ENCODE peak calls at places on chromosomes 5 and 9, in four cellular contexts. One of them, this sample, is unnamed.

GRCh38 chr5:77419644-77420582 is 72.2 kb downstream of the WDR41 start:
- DNase-seq in upper lobe of left lung: no peak
- DNase-seq in HFFc6: no peak
- DNase-seq in endothelial cell: no peak
- DNase-seq in this sample: no peak

GRCh38 chr5:69078921-69079537 is 14.8 kb upstream of the SLC30A5 start:
- DNase-seq in upper lobe of left lung: no peak
- DNase-seq in HFFc6: no peak
- DNase-seq in endothelial cell: no peak
- DNase-seq in this sample: no peak

GRCh38 chr9:112754578-112754977 is 4.0 kb downstream of the SNX30 start:
- DNase-seq in upper lobe of left lung: no peak
- DNase-seq in HFFc6: peak
- DNase-seq in endothelial cell: no peak
- DNase-seq in this sample: no peak

GRCh38 chr9:28073278-28073677 is 500.0 kb upstream of the C9orf72 start:
- DNase-seq in upper lobe of left lung: no peak
- DNase-seq in HFFc6: no peak
- DNase-seq in endothelial cell: peak
- DNase-seq in this sample: no peak

GRCh38 chr5:150604894-150605440 is 35.5 kb upstream of the SYNPO start:
- DNase-seq in upper lobe of left lung: no peak
- DNase-seq in HFFc6: no peak
- DNase-seq in endothelial cell: no peak
- DNase-seq in this sample: no peak

GRCh38 chr9:24841993-24842392 is 296.3 kb upstream of the IZUMO3 start:
- DNase-seq in upper lobe of left lung: no peak
- DNase-seq in HFFc6: no peak
- DNase-seq in endothelial cell: no peak
- DNase-seq in this sample: no peak

GRCh38 chr5:41695920-41696582 is 174.2 kb downstream of the OXCT1 start:
- DNase-seq in upper lobe of left lung: no peak
- DNase-seq in HFFc6: no peak
- DNase-seq in endothelial cell: no peak
- DNase-seq in this sample: no peak

GRCh38 chr9:127667127-127667844 is 39.5 kb upstream of the CFAP157 start:
- DNase-seq in upper lobe of left lung: no peak
- DNase-seq in HFFc6: no peak
- DNase-seq in endothelial cell: no peak
- DNase-seq in this sample: no peak

GRCh38 chr5:74966151-74967050 is 86.0 kb downstream of the GCNT4 start:
- DNase-seq in upper lobe of left lung: no peak
- DNase-seq in HFFc6: peak
- DNase-seq in endothelial cell: no peak
- DNase-seq in this sample: no peak

GRCh38 chr9:124480621-124480981 is 26.6 kb downstream of the NR5A1 start:
- DNase-seq in upper lobe of left lung: no peak
- DNase-seq in HFFc6: no peak
- DNase-seq in endothelial cell: peak
- DNase-seq in this sample: no peak

GRCh38 chr5:57386958-57387357 is 95.7 kb downstream of the ACTBL2 start:
- DNase-seq in upper lobe of left lung: no peak
- DNase-seq in HFFc6: peak
- DNase-seq in endothelial cell: no peak
- DNase-seq in this sample: no peak

GRCh38 chr5:79488775-79489174 is 25.2 kb downstream of the HOMER1 start:
- DNase-seq in upper lobe of left lung: no peak
- DNase-seq in HFFc6: no peak
- DNase-seq in endothelial cell: no peak
- DNase-seq in this sample: no peak

GRCh38 chr9:114790521-114790920 is 15.3 kb downstream of the TNFSF15 start:
- DNase-seq in upper lobe of left lung: no peak
- DNase-seq in HFFc6: no peak
- DNase-seq in endothelial cell: no peak
- DNase-seq in this sample: no peak

GRCh38 chr9:69204869-69205268 is 30.8 kb downstream of the TJP2 start:
- DNase-seq in upper lobe of left lung: no peak
- DNase-seq in HFFc6: peak
- DNase-seq in endothelial cell: no peak
- DNase-seq in this sample: no peak

DNA sequence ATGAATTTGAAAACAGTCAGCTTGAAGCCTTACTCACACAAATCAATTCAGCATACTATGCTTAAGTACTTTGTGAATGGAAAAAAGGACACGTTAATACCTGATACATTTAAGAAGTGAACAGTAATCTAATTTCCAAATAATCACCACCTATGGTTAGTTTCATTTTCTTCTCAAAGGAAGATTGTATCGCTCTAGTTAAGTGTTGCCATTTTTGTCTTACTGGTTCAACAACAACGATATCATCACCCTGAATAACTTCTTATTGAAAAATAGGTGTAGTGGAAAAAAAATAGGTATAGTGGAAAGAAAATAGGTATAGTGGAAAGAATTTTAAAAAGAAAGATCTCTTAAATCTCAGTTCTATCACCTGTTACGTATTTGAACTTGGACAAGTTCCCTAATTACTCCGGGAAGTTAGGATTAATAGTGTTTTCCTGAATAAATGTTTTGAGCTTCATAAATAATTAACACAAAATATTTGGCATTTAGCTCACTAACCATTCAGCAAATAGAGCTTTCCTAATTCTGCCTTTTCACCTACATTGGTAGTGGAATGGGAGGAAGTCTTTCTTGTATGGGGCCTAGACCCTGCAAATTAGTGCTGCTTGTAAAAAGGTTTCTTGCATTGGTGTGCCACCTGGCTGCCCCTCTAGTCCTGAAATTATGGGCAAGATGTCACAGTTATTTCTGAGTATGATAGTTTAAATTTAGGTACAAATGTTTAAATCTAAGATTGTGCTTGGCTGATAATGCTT is 502.6 kb upstream of the NMUR2 start:
- DNase-seq in upper lobe of left lung: no peak
- DNase-seq in HFFc6: no peak
- DNase-seq in endothelial cell: no peak
- DNase-seq in this sample: no peak
- TF ChIP-seq CTCF in upper lobe of left lung: no peak
- TF ChIP-seq CTCF in HFFc6: no peak
- TF ChIP-seq CTCF in endothelial cell: no peak
- TF ChIP-seq CTCF in this sample: no peak

GRCh38 chr9:4926239-4926638 is 58.8 kb upstream of the JAK2 start:
- DNase-seq in upper lobe of left lung: no peak
- DNase-seq in HFFc6: no peak
- DNase-seq in endothelial cell: no peak
- DNase-seq in this sample: no peak

GRCh38 chr9:4922101-4922500 is 63.0 kb upstream of the JAK2 start:
- DNase-seq in upper lobe of left lung: no peak
- DNase-seq in HFFc6: no peak
- DNase-seq in endothelial cell: no peak
- DNase-seq in this sample: no peak

GRCh38 chr9:4922730-4923129 is 62.3 kb upstream of the JAK2 start:
- DNase-seq in upper lobe of left lung: no peak
- DNase-seq in HFFc6: no peak
- DNase-seq in endothelial cell: no peak
- DNase-seq in this sample: no peak

GRCh38 chr9:4923141-4923540 is 61.9 kb upstream of the JAK2 start:
- DNase-seq in upper lobe of left lung: no peak
- DNase-seq in HFFc6: no peak
- DNase-seq in endothelial cell: no peak
- DNase-seq in this sample: no peak

DNA sequence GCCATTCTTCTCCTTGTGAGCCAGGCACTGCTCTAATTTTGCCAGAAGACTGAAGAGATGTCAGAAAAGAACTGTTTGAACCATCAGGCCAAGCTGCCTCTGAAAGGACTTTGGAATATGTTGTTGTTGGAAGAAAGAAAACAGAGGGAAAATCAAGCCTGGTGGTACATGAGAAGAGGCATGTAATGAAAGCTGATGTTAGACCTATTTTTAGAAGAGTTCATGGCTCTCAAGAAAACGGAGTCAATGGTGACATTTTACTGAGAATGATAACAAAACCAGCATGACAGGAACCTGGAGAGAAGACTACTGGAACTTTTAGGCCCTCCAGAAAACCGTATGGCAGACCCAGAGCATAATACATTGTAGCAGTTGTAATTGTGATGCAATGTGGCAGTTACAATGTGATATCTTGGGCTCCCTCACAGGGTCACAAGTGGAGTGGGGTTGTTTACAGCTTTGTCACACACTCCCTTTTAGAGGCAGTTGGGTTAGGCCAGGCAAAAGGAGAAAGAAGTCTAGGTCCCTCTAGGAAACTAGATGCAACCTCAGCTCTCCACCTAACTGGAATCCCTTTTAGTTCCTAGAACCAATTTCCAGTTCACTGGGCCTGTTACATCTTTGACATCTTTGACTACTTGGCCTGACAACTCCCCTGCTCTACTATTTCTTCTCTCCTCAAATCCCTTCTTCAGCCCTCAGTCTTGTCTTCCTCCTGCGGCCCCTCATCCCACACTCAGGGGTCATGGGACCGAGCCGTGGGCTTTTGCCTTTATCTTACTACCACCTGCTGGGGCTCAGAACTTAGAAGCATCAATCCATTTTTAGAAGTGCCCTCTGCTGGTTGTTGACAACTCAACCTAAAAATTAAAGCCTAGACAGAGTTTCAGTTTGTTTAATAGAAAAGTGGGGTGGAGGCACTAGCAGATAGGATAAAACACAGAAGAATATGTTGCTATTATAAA is 61.2 kb upstream of the JAK2 start:
- DNase-seq in upper lobe of left lung: no peak
- DNase-seq in HFFc6: peak
- DNase-seq in endothelial cell: no peak
- DNase-seq in this sample: no peak
- TF ChIP-seq CTCF in upper lobe of left lung: peak
- TF ChIP-seq CTCF in HFFc6: peak
- TF ChIP-seq CTCF in endothelial cell: peak
- TF ChIP-seq CTCF in this sample: no peak

GRCh38 chr9:110334871-110335270 is 2.8 kb downstream of the TXNDC8 start:
- DNase-seq in upper lobe of left lung: no peak
- DNase-seq in HFFc6: no peak
- DNase-seq in endothelial cell: no peak
- DNase-seq in this sample: no peak

GRCh38 chr9:110337727-110338522 is at the start of gene TXNDC8:
- DNase-seq in upper lobe of left lung: no peak
- DNase-seq in HFFc6: peak
- DNase-seq in endothelial cell: no peak
- DNase-seq in this sample: no peak

GRCh38 chr9:110343537-110343936 is 5.9 kb upstream of the TXNDC8 start:
- DNase-seq in upper lobe of left lung: no peak
- DNase-seq in HFFc6: no peak
- DNase-seq in endothelial cell: no peak
- DNase-seq in this sample: no peak

GRCh38 chr9:110340306-110340705 is 2.6 kb upstream of the TXNDC8 start:
- DNase-seq in upper lobe of left lung: no peak
- DNase-seq in HFFc6: peak
- DNase-seq in endothelial cell: peak
- DNase-seq in this sample: no peak
- TF ChIP-seq CTCF in upper lobe of left lung: no peak
- TF ChIP-seq CTCF in HFFc6: peak
- TF ChIP-seq CTCF in endothelial cell: no peak
- TF ChIP-seq CTCF in this sample: no peak

GRCh38 chr5:133967124-133967523 is 1.3 kb downstream of the C5orf15 start:
- DNase-seq in upper lobe of left lung: no peak
- DNase-seq in HFFc6: no peak
- DNase-seq in endothelial cell: no peak
- DNase-seq in this sample: no peak

GRCh38 chr5:133967715-133968056 is 739 bp downstream of the C5orf15 start:
- DNase-seq in upper lobe of left lung: no peak
- DNase-seq in HFFc6: no peak
- DNase-seq in endothelial cell: peak
- DNase-seq in this sample: no peak

GRCh38 chr5:133969654-133970324 is 1.4 kb upstream of the C5orf15 start:
- DNase-seq in upper lobe of left lung: no peak
- DNase-seq in HFFc6: peak
- DNase-seq in endothelial cell: no peak
- DNase-seq in this sample: no peak

GRCh38 chr5:133970325-133970671 is 1.9 kb upstream of the C5orf15 start:
- DNase-seq in upper lobe of left lung: no peak
- DNase-seq in HFFc6: no peak
- DNase-seq in endothelial cell: no peak
- DNase-seq in this sample: no peak

GRCh38 chr5:133968057-133968993 is at the start of gene C5orf15:
- DNase-seq in upper lobe of left lung: peak
- DNase-seq in HFFc6: peak
- DNase-seq in endothelial cell: peak
- DNase-seq in this sample: peak
- TF ChIP-seq CTCF in upper lobe of left lung: no peak
- TF ChIP-seq CTCF in HFFc6: no peak
- TF ChIP-seq CTCF in endothelial cell: no peak
- TF ChIP-seq CTCF in this sample: no peak

GRCh38 chr9:2802494-2802921 is 41.4 kb downstream of the PUM3 start:
- DNase-seq in upper lobe of left lung: no peak
- DNase-seq in HFFc6: peak
- DNase-seq in endothelial cell: no peak
- DNase-seq in this sample: no peak

GRCh38 chr9:2798423-2798822 is 45.5 kb downstream of the PUM3 start:
- DNase-seq in upper lobe of left lung: no peak
- DNase-seq in HFFc6: no peak
- DNase-seq in endothelial cell: no peak
- DNase-seq in this sample: no peak

GRCh38 chr9:2800385-2801179 is 43.3 kb downstream of the PUM3 start:
- DNase-seq in upper lobe of left lung: no peak
- DNase-seq in HFFc6: no peak
- DNase-seq in endothelial cell: peak
- DNase-seq in this sample: no peak
- TF ChIP-seq CTCF in upper lobe of left lung: no peak
- TF ChIP-seq CTCF in HFFc6: peak
- TF ChIP-seq CTCF in endothelial cell: no peak
- TF ChIP-seq CTCF in this sample: no peak

GRCh38 chr9:16058131-16058549 is 505.3 kb downstream of the CCDC171 start:
- DNase-seq in upper lobe of left lung: no peak
- DNase-seq in HFFc6: peak
- DNase-seq in endothelial cell: no peak
- DNase-seq in this sample: no peak
- TF ChIP-seq CTCF in upper lobe of left lung: no peak
- TF ChIP-seq CTCF in HFFc6: no peak
- TF ChIP-seq CTCF in endothelial cell: no peak
- TF ChIP-seq CTCF in this sample: no peak